ENCODE peak calls at places on chromosomes 16 and 17, in seven cellular contexts. T, G, V, H, N, C and D are unnamed samples.
A peak's percentile ranks its signal among the peaks of the same experiment; 100 is the strongest.

GRCh38 chr16:56889206-56889605 is 24.2 kb downstream of the SLC12A3 start:
- DNase-seq in C (no peak), V (no peak), G (no peak), T (no peak), N (no peak), H (no peak), D (no peak)

GRCh38 chr17:57327176-57327970 is 71.0 kb downstream of the MSI2 start:
- DNase-seq in N (no peak), G (no peak), V (no peak), H (no peak), T (no peak), C (no peak), D (no peak)

GRCh38 chr16:10833271-10833670 is 14.7 kb upstream of the TVP23A start:
- DNase-seq in H (no peak), T (no peak), G (no peak), N (no peak), C (no peak), V (no peak), D (no peak)

GRCh38 chr17:5788266-5788900 is 204.1 kb upstream of the NLRP1 start:
- DNase-seq in T (no peak), H (no peak), V (no peak), G (no peak), C (no peak), N (no peak), D (no peak)

GRCh38 chr17:31480067-31480466 is 88.6 kb downstream of the RAB11FIP4 start:
- DNase-seq in H (no peak), V (no peak), T (no peak), N (no peak), G (no peak), C (no peak), D (no peak)

GRCh38 chr17:41254861-41255260 is 323 bp upstream of the KRTAP9-9 start:
- DNase-seq in V (no peak), H (no peak), N (peak; percentile 41), T (no peak), G (no peak), C (no peak), D (peak; percentile 1)

GRCh38 chr17:29776026-29776425 is 153.3 kb upstream of the CORO6 start:
- DNase-seq in C (no peak), T (no peak), V (no peak), N (no peak), H (no peak), G (no peak), D (no peak)

GRCh38 chr17:20952183-20952582 is 90.6 kb downstream of the USP22 start:
- DNase-seq in T (no peak), G (no peak), H (no peak), C (no peak), N (no peak), V (no peak), D (no peak)

GRCh38 chr16:72270531-72270930 is 98.6 kb upstream of the PMFBP1 start:
- DNase-seq in T (no peak), C (no peak), G (no peak), H (no peak), N (peak; percentile 13), V (no peak), D (no peak)

GRCh38 chr17:33667052-33667509 is 374.0 kb upstream of the ASIC2 start:
- DNase-seq in G (no peak), C (no peak), T (no peak), N (no peak), H (no peak), V (no peak), D (no peak)

GRCh38 chr16:12146966-12147365 is 170.4 kb downstream of the SNX29 start:
- DNase-seq in C (no peak), N (peak; percentile 42), H (no peak), V (no peak), G (no peak), T (no peak), D (no peak)

GRCh38 chr17:59842901-59843652 is 49.7 kb downstream of the TUBD1 start:
- DNase-seq in G (peak; percentile 73), N (peak; percentile 98), T (peak; percentile 29), C (peak; percentile 41), V (no peak), H (no peak), D (peak; percentile 39)

GRCh38 chr17:29833801-29834200 is 96.2 kb downstream of the SSH2 start:
- DNase-seq in V (no peak), T (no peak), G (no peak), C (no peak), H (no peak), N (no peak), D (no peak)

GRCh38 chr17:66713533-66714042 is 121.3 kb upstream of the CACNG5 start:
- DNase-seq in T (no peak), V (no peak), G (no peak), N (no peak), H (no peak), C (no peak), D (peak; percentile 75)

GRCh38 chr17:17742133-17742621 is 60.9 kb downstream of the RAI1 start:
- DNase-seq in G (no peak), V (no peak), H (no peak), C (no peak), T (no peak), N (peak; percentile 61), D (no peak)

GRCh38 chr17:43667506-43668438 is 6.0 kb upstream of the MEOX1 start:
- DNase-seq in N (peak; percentile 55), C (no peak), H (no peak), T (no peak), V (no peak), G (no peak), D (no peak)

GRCh38 chr16:24537474-24538337 is 1.7 kb upstream of the RBBP6 start:
- DNase-seq in T (no peak), N (no peak), C (no peak), G (no peak), V (no peak), H (no peak), D (no peak)

GRCh38 chr16:24539850-24540484 is 601 bp downstream of the RBBP6 start:
- DNase-seq in V (peak; percentile 67), H (no peak), G (peak; percentile 79), T (peak; percentile 61), N (peak; percentile 58), C (peak; percentile 59), D (no peak)

GRCh38 chr16:24540575-24541240 is 1.3 kb downstream of the RBBP6 start:
- DNase-seq in C (no peak), T (no peak), G (peak; percentile 53), V (no peak), N (peak; percentile 9), H (peak; percentile 34), D (peak; percentile 18)

GRCh38 chr16:24539295-24539849 is at the start of gene RBBP6:
- DNase-seq in T (peak; percentile 92), C (peak; percentile 94), N (peak; percentile 97), V (peak; percentile 95), H (peak; percentile 99), G (peak; percentile 96), D (peak; percentile 93)

DNA sequence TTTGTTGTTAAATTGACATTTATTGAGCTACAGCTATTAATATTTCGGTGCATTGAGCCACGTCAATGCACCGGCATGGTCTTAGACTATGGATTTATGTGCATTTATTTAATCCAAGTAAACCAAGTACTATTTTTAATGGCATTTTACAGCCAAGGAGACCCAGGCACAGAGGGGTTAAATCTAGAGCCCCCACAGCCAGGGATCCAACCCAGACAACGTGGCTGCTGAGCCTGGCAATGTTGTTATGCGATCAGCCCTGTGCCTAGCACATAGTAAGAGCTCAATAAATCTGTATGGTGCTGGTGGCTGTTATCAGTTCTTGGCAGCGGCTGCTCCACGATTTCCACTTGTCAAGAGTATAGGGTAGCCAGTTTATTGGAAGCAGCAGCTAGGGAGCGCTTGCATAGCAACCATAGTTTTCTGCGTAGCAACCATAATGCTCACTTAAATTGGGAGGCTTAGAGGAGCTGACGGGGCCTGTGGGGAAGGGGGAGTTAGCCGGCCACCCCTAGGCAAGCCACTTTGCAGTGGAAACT is 541 bp upstream of the RBBP6 start:
- DNase-seq in T (no peak), C (no peak), N (no peak), H (no peak), G (no peak), V (no peak), D (no peak)
- TF ChIP-seq CTCF in T (no peak), C (no peak), N (peak; percentile 41), H (no peak), G (no peak), V (no peak), D (no peak)

GRCh38 chr16:49995720-49996119 is 29.3 kb upstream of the CNEP1R1 start:
- DNase-seq in V (no peak), C (no peak), H (no peak), N (no peak), T (no peak), G (no peak), D (no peak)
- TF ChIP-seq CTCF in V (no peak), C (no peak), H (no peak), N (no peak), T (no peak), G (no peak), D (no peak)

DNA sequence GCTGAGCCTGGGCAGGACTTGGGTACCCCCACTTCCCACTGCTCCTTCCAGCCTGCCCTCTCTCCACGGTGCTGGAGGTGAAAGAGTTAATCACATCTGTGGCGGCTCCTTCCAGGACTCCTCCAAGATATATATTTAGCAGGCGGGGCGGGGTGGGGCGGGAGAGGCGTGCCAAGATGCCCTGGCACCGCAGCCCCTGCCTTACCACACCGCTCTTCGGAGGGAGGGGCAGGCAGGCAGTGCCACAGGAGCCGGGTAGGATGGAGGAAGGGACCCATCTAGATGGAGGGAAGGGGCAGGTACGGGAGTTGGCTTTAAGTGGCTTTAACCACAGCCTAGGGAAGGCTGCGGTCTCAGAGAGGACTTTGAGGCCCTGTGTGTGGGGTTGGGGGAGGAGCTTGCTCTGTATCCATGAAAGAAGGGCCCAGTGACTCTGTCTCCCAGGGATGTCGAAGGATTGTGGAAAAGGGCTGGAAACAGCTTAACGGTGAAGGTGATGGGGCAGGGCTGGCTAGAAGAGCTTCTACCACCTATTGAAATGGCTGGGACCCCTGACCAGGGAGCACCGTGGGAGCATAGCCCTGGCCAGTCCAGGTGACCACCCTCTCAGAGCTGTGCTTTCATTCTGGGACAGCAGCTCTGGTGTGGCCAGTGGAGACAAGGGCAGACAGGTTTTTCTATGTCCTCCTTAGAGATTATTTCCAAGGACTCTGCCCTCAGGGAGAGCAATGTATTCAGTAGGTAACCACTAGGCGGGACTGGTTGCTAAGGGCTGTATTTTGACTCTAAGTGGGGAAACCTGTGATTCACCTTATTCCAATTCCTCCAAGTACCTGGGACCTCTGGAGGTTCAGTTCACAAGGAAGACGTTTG is 13.0 kb downstream of the GPR142 start:
- DNase-seq in H (no peak), T (peak; percentile 40), G (peak; percentile 74), N (no peak), C (no peak), V (no peak), D (no peak)
- TF ChIP-seq CTCF in H (no peak), T (no peak), G (peak; percentile 74), N (no peak), C (no peak), V (no peak), D (no peak)

DNA sequence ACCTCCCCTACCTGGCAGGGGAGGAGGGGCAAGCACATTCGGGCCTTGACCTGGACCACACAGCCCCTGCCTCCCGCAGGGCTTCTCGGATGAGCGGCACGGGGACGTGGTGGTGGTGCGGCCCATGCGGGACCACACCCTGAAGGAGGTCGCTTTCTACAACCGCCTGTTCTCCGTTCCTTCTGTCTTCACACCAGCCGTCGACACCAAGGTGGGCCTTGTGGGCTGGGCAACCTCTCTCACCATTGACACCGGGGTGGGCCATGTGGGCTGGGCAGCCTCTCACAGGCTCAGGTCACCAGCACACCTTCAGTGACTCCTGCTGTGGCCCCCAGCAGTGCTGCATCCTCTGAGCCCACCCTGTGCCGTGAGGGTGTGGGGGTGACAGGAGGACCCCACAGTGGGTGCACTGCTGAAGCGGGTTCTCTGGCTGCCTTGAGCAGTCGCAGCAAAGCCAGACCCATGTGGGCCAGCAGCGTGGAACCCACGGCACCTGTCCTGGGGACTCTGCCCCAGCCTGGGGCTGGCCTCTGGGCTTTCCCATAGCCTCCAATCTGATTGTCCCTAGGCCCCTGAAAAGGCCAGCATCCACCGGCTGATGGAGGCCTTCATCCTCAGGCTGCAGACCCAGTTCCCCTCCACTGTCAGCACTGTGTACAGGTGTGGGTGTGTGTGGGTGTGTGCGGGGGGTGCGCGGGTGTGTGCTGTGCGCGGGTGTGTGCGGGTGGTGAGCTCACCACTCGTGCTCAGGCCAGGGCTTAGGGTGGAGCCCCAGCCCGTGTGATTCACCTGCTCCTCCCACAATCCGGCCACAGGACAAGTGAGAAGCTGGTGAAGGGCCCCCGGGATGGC is 7.5 kb downstream of the CTU2 start:
- DNase-seq in V (no peak), T (no peak), N (no peak), C (no peak), H (no peak), G (no peak), D (no peak)
- TF ChIP-seq CTCF in V (no peak), T (no peak), N (no peak), C (no peak), H (no peak), G (no peak), D (no peak)